ENCODE peak calls at places on chromosome 5, in eight cellular contexts. U is lower lobe of right lung; M is BE2C; J is HepG2; G is choroid plexus epithelial cell; P is AG04450; Q is CD8-positive, alpha-beta T cell; W is kidney. N is an unnamed sample.

GRCh38 chr5:112646139-112646941 is 91.3 kb upstream of the APC start:
- DNase-seq in G (no peak), U (no peak), W (no peak), J (no peak), M (no peak), P (no peak), Q (no peak), N (no peak)

GRCh38 chr5:178116406-178116885 is 3.1 kb downstream of the N4BP3 start:
- DNase-seq in Q (peak), U (no peak), P (no peak), M (no peak), J (no peak), W (peak), G (no peak), N (no peak)

GRCh38 chr5:82802954-82803353 is 274.2 kb downstream of the TMEM167A start:
- DNase-seq in M (no peak), J (no peak), U (no peak), P (no peak), Q (no peak), W (no peak), G (no peak), N (no peak)

GRCh38 chr5:158032246-158032645 is 173.3 kb upstream of the CLINT1 start:
- DNase-seq in M (no peak), W (no peak), U (no peak), G (no peak), Q (no peak), J (no peak), P (no peak), N (no peak)

GRCh38 chr5:82422751-82423181 is 144.6 kb upstream of the RPS23 start:
- DNase-seq in U (peak), Q (no peak), P (no peak), G (no peak), M (no peak), W (no peak), J (no peak), N (no peak)

GRCh38 chr5:180294401-180294800 is 2.5 kb upstream of the MAPK9 start:
- DNase-seq in M (no peak), P (no peak), G (no peak), U (no peak), J (no peak), W (no peak), Q (no peak), N (no peak)

GRCh38 chr5:111681414-111681790 is 75.6 kb downstream of the NREP start:
- DNase-seq in M (no peak), U (no peak), G (peak), P (no peak), W (no peak), J (no peak), Q (no peak), N (no peak)

GRCh38 chr5:4295663-4296339 is 700.2 kb downstream of the IRX1 start:
- DNase-seq in Q (no peak), M (no peak), U (no peak), P (no peak), W (no peak), J (no peak), G (no peak), N (peak)

GRCh38 chr5:132254321-132254977 is 3.0 kb upstream of the PDLIM4 start:
- DNase-seq in Q (no peak), U (peak), M (no peak), W (peak), P (no peak), G (no peak), J (no peak), N (no peak)

GRCh38 chr5:149730620-149731331 is 666 bp downstream of the PPARGC1B start:
- DNase-seq in W (peak), M (peak), G (peak), P (no peak), J (no peak), Q (peak), U (peak), N (peak)

GRCh38 chr5:168128556-168128955 is 162.9 kb upstream of the WWC1 start:
- DNase-seq in W (no peak), Q (no peak), G (no peak), P (no peak), U (no peak), M (no peak), J (no peak), N (no peak)

GRCh38 chr5:149550608-149551226 is 522 bp downstream of the CSNK1A1 start:
- DNase-seq in U (no peak), P (no peak), G (peak), Q (no peak), J (no peak), M (peak), W (no peak), N (no peak)

GRCh38 chr5:52915176-52915875 is 73.8 kb upstream of the ITGA2 start:
- DNase-seq in W (peak), Q (peak), J (peak), G (peak), M (peak), U (no peak), P (peak), N (peak)

GRCh38 chr5:173984218-173984617 is 4.8 kb upstream of the C5orf47 start:
- DNase-seq in P (no peak), J (peak), Q (no peak), U (no peak), W (no peak), G (peak), M (peak), N (no peak)

GRCh38 chr5:135330798-135331096 is 68.3 kb downstream of the MACROH2A1 start:
- DNase-seq in W (no peak), G (no peak), P (no peak), J (no peak), M (no peak), U (no peak), Q (no peak), N (no peak)

GRCh38 chr5:135333737-135334515 is 65.1 kb downstream of the MACROH2A1 start:
- DNase-seq in P (no peak), M (no peak), U (no peak), Q (no peak), G (no peak), W (no peak), J (no peak), N (no peak)

GRCh38 chr5:135329913-135330797 is 68.9 kb downstream of the MACROH2A1 start:
- DNase-seq in J (peak), P (no peak), W (no peak), G (no peak), M (no peak), U (no peak), Q (no peak), N (no peak)

GRCh38 chr5:135331612-135332011 is 67.4 kb downstream of the MACROH2A1 start:
- DNase-seq in U (no peak), G (no peak), J (no peak), P (no peak), M (no peak), W (no peak), Q (no peak), N (no peak)

GRCh38 chr5:135332519-135333150 is 66.4 kb downstream of the MACROH2A1 start:
- DNase-seq in M (no peak), J (peak), P (peak), Q (no peak), W (no peak), U (no peak), G (peak), N (no peak)
- TF ChIP-seq CTCF in M (peak), J (peak), P (peak), Q (peak), W (peak), U (peak), G (peak), N (peak)

GRCh38 chr5:34789021-34789531 is 49.9 kb upstream of the TTC23L start:
- DNase-seq in P (no peak), Q (no peak), G (peak), U (no peak), J (no peak), W (no peak), M (no peak), N (no peak)
- TF ChIP-seq CTCF in P (no peak), Q (no peak), G (no peak), U (no peak), J (peak), W (no peak), M (no peak), N (no peak)

GRCh38 chr5:73135429-73136276 is 15.3 kb downstream of the TMEM171 start:
- DNase-seq in M (no peak), P (peak), J (peak), U (no peak), G (peak), W (no peak), Q (no peak), N (peak)
- TF ChIP-seq CTCF in M (peak), P (peak), J (no peak), U (no peak), G (peak), W (peak), Q (peak), N (peak)

GRCh38 chr5:25009063-25009462 is 364.3 kb upstream of the CDH10 start:
- DNase-seq in P (no peak), U (no peak), W (no peak), J (no peak), G (no peak), Q (no peak), M (no peak), N (no peak)

GRCh38 chr5:25006734-25007133 is 362.0 kb upstream of the CDH10 start:
- DNase-seq in M (no peak), W (no peak), P (no peak), J (no peak), U (no peak), G (no peak), Q (no peak), N (no peak)
- TF ChIP-seq CTCF in M (peak), W (no peak), P (no peak), J (no peak), U (no peak), G (no peak), Q (no peak), N (peak)

GRCh38 chr5:33688041-33688980 is 203.5 kb downstream of the ADAMTS12 start:
- DNase-seq in P (no peak), M (no peak), G (peak), Q (no peak), W (no peak), U (no peak), J (no peak), N (no peak)
- TF ChIP-seq CTCF in P (no peak), M (no peak), G (no peak), Q (no peak), W (no peak), U (no peak), J (no peak), N (no peak)

GRCh38 chr5:145715412-145715811 is 119.7 kb downstream of the PRELID2 start:
- DNase-seq in W (no peak), G (no peak), J (no peak), Q (no peak), M (no peak), U (no peak), P (no peak), N (no peak)

GRCh38 chr5:145718956-145719355 is 116.2 kb downstream of the PRELID2 start:
- DNase-seq in P (peak), J (peak), G (peak), W (no peak), M (no peak), U (no peak), Q (no peak), N (no peak)
- TF ChIP-seq CTCF in P (peak), J (peak), G (peak), W (no peak), M (peak), U (no peak), Q (no peak), N (peak)

DNA sequence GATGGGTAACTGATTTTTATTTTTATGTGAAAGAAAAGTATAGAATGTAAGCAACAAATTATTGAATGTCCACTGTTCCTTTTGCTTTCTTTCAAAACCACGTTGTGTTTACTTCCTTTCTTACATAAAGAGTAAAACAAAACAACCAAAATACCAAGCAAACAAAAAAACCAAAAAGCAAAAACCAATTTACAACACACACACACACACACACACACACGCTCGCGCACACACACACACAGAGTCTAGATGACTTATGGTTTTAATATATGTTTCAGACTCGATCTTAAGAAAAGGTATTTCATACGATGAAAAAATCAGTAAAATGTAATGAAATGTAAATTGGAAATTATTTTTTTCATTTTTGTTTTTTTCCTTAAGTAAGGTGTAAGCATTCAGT is 80.3 kb downstream of the ADGRV1 start:
- DNase-seq in G (no peak), P (no peak), J (no peak), W (no peak), M (no peak), Q (no peak), U (no peak), N (no peak)
- TF ChIP-seq CTCF in G (no peak), P (no peak), J (no peak), W (no peak), M (no peak), Q (no peak), U (no peak), N (no peak)

GRCh38 chr5:50800410-50800809 is 134.0 kb downstream of the PARP8 start:
- DNase-seq in G (no peak), U (no peak), J (no peak), P (no peak), M (no peak), Q (no peak), W (no peak), N (no peak)
- TF ChIP-seq CTCF in G (no peak), U (no peak), J (no peak), P (no peak), M (no peak), Q (no peak), W (no peak), N (no peak)

DNA sequence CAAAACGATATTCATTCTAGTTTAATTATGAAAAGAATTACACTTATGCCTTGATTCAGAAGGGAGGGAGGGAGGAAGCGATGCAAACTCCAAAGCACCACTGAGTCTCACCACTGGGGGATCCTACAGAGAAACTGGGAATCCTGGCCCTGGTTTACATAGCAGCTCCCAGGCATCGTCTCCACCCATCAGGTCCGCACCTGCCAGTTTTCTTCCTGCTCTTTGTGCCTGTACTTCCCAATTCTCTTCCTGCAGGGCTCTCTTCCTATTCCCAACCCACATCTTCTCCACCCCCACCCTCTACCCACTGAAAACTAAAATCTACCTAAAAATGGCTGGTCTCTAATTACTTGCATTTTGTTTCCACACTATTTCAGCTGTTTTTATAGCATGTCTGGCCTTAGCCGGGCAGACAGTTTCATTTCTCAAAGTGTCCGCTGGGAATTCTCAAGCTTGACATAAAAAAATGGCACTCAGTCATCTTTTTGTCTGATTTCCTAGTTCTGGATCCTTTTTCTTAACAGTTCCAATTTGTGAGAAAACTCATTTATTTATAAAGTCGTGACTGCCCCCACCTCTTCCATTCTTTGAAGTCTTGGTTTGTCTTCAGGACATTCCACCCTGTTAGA is 1.6 kb upstream of the TNIP1 start:
- DNase-seq in M (peak), U (no peak), G (peak), W (no peak), J (peak), P (no peak), Q (no peak), N (no peak)
- TF ChIP-seq CTCF in M (peak), U (no peak), G (peak), W (no peak), J (peak), P (peak), Q (no peak), N (peak)

GRCh38 chr5:95178046-95178651 is 106.7 kb downstream of the MCTP1 start:
- DNase-seq in J (peak), P (no peak), W (no peak), M (peak), Q (no peak), G (peak), U (no peak), N (peak)
- TF ChIP-seq CTCF in J (no peak), P (peak), W (no peak), M (peak), Q (no peak), G (peak), U (no peak), N (peak)